ENCODE peak calls at places on chromosomes 7 and 10, in four cellular contexts. H is astrocyte of the spinal cord, Q is mammary epithelial cell, Y is nephron progenitor cell. Z is an unnamed sample.

GRCh38 chr10:119395287-119396007 is 147.1 kb downstream of the RGS10 start:
- DNase-seq in H (peak; percentile 44), Q (no peak), Y (no peak), Z (peak; percentile 13)

GRCh38 chr10:78335691-78336401 is 302.2 kb downstream of the RPS24 start:
- DNase-seq in H (peak; percentile 89), Q (no peak), Y (peak; percentile 54), Z (peak; percentile 49)

GRCh38 chr7:28573059-28573553 is 160.8 kb downstream of the CREB5 start:
- DNase-seq in H (peak; percentile 75), Q (peak; percentile 82), Y (no peak), Z (no peak)

GRCh38 chr10:125093199-125093841 is 67.0 kb downstream of the CTBP2 start:
- DNase-seq in H (peak; percentile 52), Q (no peak), Y (no peak), Z (peak; percentile 26)

GRCh38 chr7:29189743-29190201 is 4.8 kb upstream of the CHN2 start:
- DNase-seq in H (peak; percentile 35), Q (peak; percentile 34), Y (peak; percentile 77), Z (no peak)

GRCh38 chr7:148327379-148327778 is 263.2 kb upstream of the C7orf33 start:
- DNase-seq in H (no peak), Q (peak; percentile 83), Y (no peak), Z (no peak)

GRCh38 chr7:113796557-113796956 is 122.3 kb downstream of the PPP1R3A start:
- DNase-seq in H (peak; percentile 96), Q (peak; percentile 75), Y (no peak), Z (no peak)

GRCh38 chr7:106465704-106466468 is 181.1 kb upstream of the NAMPT start:
- DNase-seq in H (no peak), Q (no peak), Y (no peak), Z (no peak)

GRCh38 chr10:113937258-113937657 is 82.8 kb downstream of the NHLRC2 start:
- DNase-seq in H (no peak), Q (no peak), Y (no peak), Z (no peak)

GRCh38 chr10:128087146-128087883 is 38.9 kb downstream of the MKI67 start:
- DNase-seq in H (no peak), Q (no peak), Y (no peak), Z (no peak)

GRCh38 chr7:41889472-41889871 is 186.6 kb upstream of the INHBA start:
- DNase-seq in H (no peak), Q (no peak), Y (no peak), Z (no peak)

GRCh38 chr7:41893656-41894055 is 190.8 kb upstream of the INHBA start:
- DNase-seq in H (no peak), Q (no peak), Y (no peak), Z (no peak)

GRCh38 chr7:41889040-41889439 is 186.2 kb upstream of the INHBA start:
- DNase-seq in H (no peak), Q (no peak), Y (no peak), Z (no peak)

GRCh38 chr7:41890631-41891265 is 187.9 kb upstream of the INHBA start:
- DNase-seq in H (no peak), Q (no peak), Y (no peak), Z (no peak)

DNA sequence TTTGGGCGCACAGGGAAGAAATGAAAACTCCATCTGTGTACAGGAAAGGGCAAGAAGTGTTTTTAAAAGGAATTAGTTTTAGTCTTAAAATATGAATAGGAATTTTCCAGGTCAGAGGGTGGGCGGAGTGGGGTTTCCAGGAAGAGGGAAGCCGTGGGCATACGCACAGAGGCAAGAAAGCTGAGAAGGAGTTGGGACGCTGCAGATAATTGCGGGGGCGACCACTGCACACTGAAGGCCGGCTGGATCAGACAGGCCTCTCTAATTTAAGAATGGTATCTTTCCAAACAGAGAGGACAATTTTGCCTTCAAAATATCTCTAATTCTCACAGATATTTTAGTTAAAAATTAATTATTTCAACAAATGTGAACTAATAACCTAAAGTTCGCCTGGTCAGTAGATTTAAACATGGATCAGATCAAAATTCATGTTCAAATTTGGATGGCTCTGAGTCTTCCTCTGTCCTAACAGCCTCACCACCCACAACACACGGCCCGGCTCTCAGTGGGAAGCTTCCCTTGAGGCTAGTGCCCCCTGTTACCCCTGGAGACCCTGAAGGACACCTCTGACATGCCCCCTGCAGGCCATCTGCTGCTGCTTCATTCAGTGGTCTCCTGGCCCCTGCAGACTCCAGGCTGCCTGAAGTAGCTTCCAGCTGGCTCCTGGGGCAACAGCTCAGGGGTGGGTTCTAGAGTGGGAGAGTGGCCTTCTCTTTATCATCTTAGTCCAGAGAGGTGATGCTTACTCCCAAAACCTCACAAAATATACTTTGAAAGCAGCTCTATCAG is 189.3 kb upstream of the INHBA start:
- DNase-seq in H (no peak), Q (no peak), Y (peak; percentile 24), Z (no peak)
- TF ChIP-seq CTCF in H (no peak), Q (no peak), Y (peak; percentile 20), Z (peak; percentile 46)

GRCh38 chr7:158409120-158409519 is 178.5 kb downstream of the PTPRN2 start:
- DNase-seq in H (no peak), Q (no peak), Y (no peak), Z (no peak)

GRCh38 chr7:158409816-158410330 is 177.8 kb downstream of the PTPRN2 start:
- DNase-seq in H (no peak), Q (no peak), Y (no peak), Z (no peak)

GRCh38 chr7:158406817-158407216 is 180.8 kb downstream of the PTPRN2 start:
- DNase-seq in H (no peak), Q (no peak), Y (no peak), Z (no peak)

GRCh38 chr7:158406364-158406763 is 181.3 kb downstream of the PTPRN2 start:
- DNase-seq in H (no peak), Q (no peak), Y (no peak), Z (no peak)

DNA sequence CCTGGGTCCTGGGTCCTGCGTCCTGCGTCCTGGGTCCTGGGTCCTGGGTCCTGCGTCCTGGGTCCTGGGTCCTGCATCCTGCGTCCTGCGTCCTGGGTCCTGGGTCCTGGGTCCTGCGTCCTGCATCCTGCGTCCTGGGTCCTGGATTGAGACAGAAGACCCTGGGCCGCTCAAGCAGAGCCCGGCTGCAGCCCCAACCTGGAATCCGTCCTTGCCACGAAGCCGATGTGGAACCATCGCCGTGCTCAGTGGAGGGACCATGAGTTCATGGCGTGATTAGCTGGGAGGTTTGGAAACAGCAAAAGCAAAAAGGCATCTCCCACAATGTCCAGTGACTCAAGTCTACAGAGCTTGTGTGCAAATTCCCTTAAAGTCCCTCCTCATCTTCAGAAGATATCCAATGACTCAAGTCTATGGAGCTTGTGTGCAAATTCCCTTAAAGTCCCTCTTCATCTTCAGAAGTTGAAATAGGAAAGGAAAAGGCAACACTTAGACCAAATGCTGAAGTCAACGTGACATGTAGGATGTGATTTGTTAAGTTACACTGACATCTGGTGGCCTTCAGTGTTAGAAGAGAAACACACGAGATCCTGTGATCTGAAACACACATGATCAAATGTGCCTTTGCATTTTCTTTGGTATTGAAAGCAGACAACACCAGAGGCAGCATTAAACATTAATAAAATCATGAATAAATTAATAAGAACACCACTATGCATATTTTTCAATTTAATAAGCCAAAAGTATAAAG is 179.9 kb downstream of the PTPRN2 start:
- DNase-seq in H (peak; percentile 34), Q (peak; percentile 11), Y (no peak), Z (peak; percentile 23)
- TF ChIP-seq CTCF in H (peak; percentile 20), Q (peak; percentile 40), Y (peak; percentile 43), Z (peak; percentile 61)

DNA sequence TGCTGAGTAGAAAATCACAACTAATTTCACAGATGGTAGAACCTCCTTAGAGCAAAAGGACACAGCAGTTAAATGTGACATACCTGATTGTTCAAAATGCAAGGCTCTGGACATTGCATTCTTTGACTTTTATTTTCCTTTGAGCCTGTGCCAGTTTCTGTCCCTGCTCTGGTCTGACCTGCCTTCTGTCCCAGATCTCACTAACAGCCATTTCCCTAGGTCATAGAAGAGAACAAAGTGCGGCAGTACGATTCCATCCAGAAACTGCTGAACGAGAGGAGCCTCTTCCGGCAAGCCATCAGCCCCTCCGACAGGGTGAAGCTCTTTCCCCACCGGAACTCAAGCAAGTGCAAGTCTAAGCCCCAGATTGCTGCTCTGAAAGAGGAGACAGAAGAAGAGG is 186.9 kb downstream of the CFTR start:
- DNase-seq in H (no peak), Q (no peak), Y (no peak), Z (no peak)
- TF ChIP-seq CTCF in H (no peak), Q (no peak), Y (no peak), Z (no peak)

GRCh38 chr7:124784879-124785818 is 19.6 kb upstream of the GPR37 start:
- DNase-seq in H (peak; percentile 63), Q (peak; percentile 30), Y (peak; percentile 60), Z (peak; percentile 48)
- TF ChIP-seq CTCF in H (peak; percentile 90), Q (peak; percentile 90), Y (peak; percentile 77), Z (peak; percentile 81)

GRCh38 chr10:3746634-3747033 is 38.4 kb downstream of the KLF6 start:
- DNase-seq in H (no peak), Q (no peak), Y (no peak), Z (no peak)

GRCh38 chr10:3747984-3748383 is 37.0 kb downstream of the KLF6 start:
- DNase-seq in H (no peak), Q (no peak), Y (no peak), Z (no peak)

GRCh38 chr10:3748484-3748883 is 36.5 kb downstream of the KLF6 start:
- DNase-seq in H (no peak), Q (no peak), Y (no peak), Z (no peak)

GRCh38 chr10:3747248-3747960 is 37.6 kb downstream of the KLF6 start:
- DNase-seq in H (no peak), Q (no peak), Y (no peak), Z (no peak)

DNA sequence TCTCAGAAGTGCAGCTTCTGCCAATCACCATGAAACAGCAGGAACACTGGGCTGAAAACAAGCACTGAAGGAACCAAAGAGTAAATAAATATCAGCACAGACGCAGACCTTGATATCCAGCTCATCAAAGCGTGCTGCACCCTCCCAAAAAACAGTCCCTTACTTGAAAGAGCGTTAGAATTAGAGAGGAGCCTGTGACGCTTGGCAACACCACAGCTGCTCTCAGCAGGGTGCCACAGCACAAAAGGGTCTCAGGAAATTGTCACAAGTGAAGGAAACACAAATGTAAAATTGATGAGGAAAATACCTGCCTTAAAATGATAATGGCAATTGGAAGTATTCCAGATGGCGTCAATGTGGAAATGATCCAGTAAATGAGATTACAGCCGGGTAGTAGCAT is 39.4 kb downstream of the KLF6 start:
- DNase-seq in H (no peak), Q (no peak), Y (no peak), Z (no peak)
- TF ChIP-seq CTCF in H (no peak), Q (no peak), Y (no peak), Z (no peak)

GRCh38 chr10:102101152-102101551 is 19.0 kb downstream of the LDB1 start:
- DNase-seq in H (no peak), Q (no peak), Y (no peak), Z (no peak)
- TF ChIP-seq CTCF in H (no peak), Q (peak; percentile 26), Y (no peak), Z (peak; percentile 19)

GRCh38 chr10:34899161-34899560 is 84.1 kb upstream of the PARD3 start:
- DNase-seq in H (no peak), Q (no peak), Y (no peak), Z (no peak)
- TF ChIP-seq CTCF in H (no peak), Q (no peak), Y (no peak), Z (no peak)